ENCODE peak calls at places on chromosomes 5 and 9, in seven cellular contexts. One of them, this sample, is unnamed.

GRCh38 chr5:73544429-73545402 is 20.7 kb downstream of the ANKRA2 start:
- DNase-seq in WTC11: no peak
- DNase-seq in H9: no peak
- DNase-seq in esophagus squamous epithelium: no peak
- DNase-seq in neural progenitor cell: no peak
- DNase-seq in mammary epithelial cell: peak; percentile 81
- DNase-seq in progenitor cell of endocrine pancreas: no peak
- DNase-seq in this sample: no peak

GRCh38 chr5:119022017-119022745 is 33.8 kb upstream of the DTWD2 start:
- DNase-seq in neural progenitor cell: peak; percentile 32
- DNase-seq in mammary epithelial cell: peak; percentile 25
- DNase-seq in esophagus squamous epithelium: no peak
- DNase-seq in progenitor cell of endocrine pancreas: no peak
- DNase-seq in WTC11: no peak
- DNase-seq in H9: no peak
- DNase-seq in this sample: peak; percentile 54

GRCh38 chr9:16515879-16516289 is 354.6 kb downstream of the BNC2 start:
- DNase-seq in neural progenitor cell: peak; percentile 72
- DNase-seq in esophagus squamous epithelium: no peak
- DNase-seq in H9: peak; percentile 81
- DNase-seq in WTC11: peak; percentile 68
- DNase-seq in mammary epithelial cell: no peak
- DNase-seq in progenitor cell of endocrine pancreas: no peak
- DNase-seq in this sample: no peak

GRCh38 chr5:33892419-33893151 is 795 bp upstream of the ADAMTS12 start:
- DNase-seq in H9: peak; percentile 41
- DNase-seq in mammary epithelial cell: peak; percentile 21
- DNase-seq in esophagus squamous epithelium: no peak
- DNase-seq in progenitor cell of endocrine pancreas: no peak
- DNase-seq in WTC11: no peak
- DNase-seq in neural progenitor cell: peak; percentile 68
- DNase-seq in this sample: no peak

GRCh38 chr5:133828727-133829126 is 139.7 kb downstream of the C5orf15 start:
- DNase-seq in progenitor cell of endocrine pancreas: no peak
- DNase-seq in mammary epithelial cell: no peak
- DNase-seq in esophagus squamous epithelium: no peak
- DNase-seq in H9: no peak
- DNase-seq in neural progenitor cell: no peak
- DNase-seq in WTC11: no peak
- DNase-seq in this sample: no peak

GRCh38 chr5:126948453-126948852 is 81.9 kb downstream of the MARCHF3 start:
- DNase-seq in esophagus squamous epithelium: no peak
- DNase-seq in mammary epithelial cell: no peak
- DNase-seq in progenitor cell of endocrine pancreas: no peak
- DNase-seq in neural progenitor cell: no peak
- DNase-seq in H9: no peak
- DNase-seq in WTC11: no peak
- DNase-seq in this sample: no peak

GRCh38 chr5:143775258-143775657 is 36.7 kb upstream of the HMHB1 start:
- DNase-seq in progenitor cell of endocrine pancreas: no peak
- DNase-seq in mammary epithelial cell: peak; percentile 5
- DNase-seq in H9: no peak
- DNase-seq in esophagus squamous epithelium: no peak
- DNase-seq in WTC11: no peak
- DNase-seq in neural progenitor cell: no peak
- DNase-seq in this sample: no peak

GRCh38 chr9:112166176-112167140 is 8.6 kb downstream of the SUSD1 start:
- DNase-seq in WTC11: no peak
- DNase-seq in H9: no peak
- DNase-seq in esophagus squamous epithelium: no peak
- DNase-seq in mammary epithelial cell: peak; percentile 98
- DNase-seq in progenitor cell of endocrine pancreas: no peak
- DNase-seq in neural progenitor cell: peak; percentile 24
- DNase-seq in this sample: no peak

GRCh38 chr5:179254638-179255271 is 90.5 kb downstream of the ADAMTS2 start:
- DNase-seq in progenitor cell of endocrine pancreas: no peak
- DNase-seq in esophagus squamous epithelium: no peak
- DNase-seq in mammary epithelial cell: no peak
- DNase-seq in H9: peak; percentile 3
- DNase-seq in WTC11: no peak
- DNase-seq in neural progenitor cell: no peak
- DNase-seq in this sample: no peak

GRCh38 chr9:89530721-89531120 is 32.8 kb upstream of the SEMA4D start:
- DNase-seq in progenitor cell of endocrine pancreas: no peak
- DNase-seq in WTC11: no peak
- DNase-seq in mammary epithelial cell: no peak
- DNase-seq in neural progenitor cell: no peak
- DNase-seq in H9: no peak
- DNase-seq in esophagus squamous epithelium: no peak
- DNase-seq in this sample: no peak

GRCh38 chr9:88798476-88798875 is 192.8 kb upstream of the S1PR3 start:
- DNase-seq in esophagus squamous epithelium: no peak
- DNase-seq in mammary epithelial cell: no peak
- DNase-seq in neural progenitor cell: no peak
- DNase-seq in progenitor cell of endocrine pancreas: no peak
- DNase-seq in WTC11: no peak
- DNase-seq in H9: no peak
- DNase-seq in this sample: no peak

GRCh38 chr5:27020965-27021364 is 17.4 kb downstream of the CDH9 start:
- DNase-seq in neural progenitor cell: no peak
- DNase-seq in mammary epithelial cell: peak; percentile 23
- DNase-seq in esophagus squamous epithelium: no peak
- DNase-seq in progenitor cell of endocrine pancreas: no peak
- DNase-seq in H9: no peak
- DNase-seq in WTC11: no peak
- DNase-seq in this sample: no peak

GRCh38 chr9:15299374-15299939 is 7.6 kb downstream of the TTC39B start:
- DNase-seq in esophagus squamous epithelium: no peak
- DNase-seq in mammary epithelial cell: no peak
- DNase-seq in WTC11: no peak
- DNase-seq in progenitor cell of endocrine pancreas: no peak
- DNase-seq in H9: no peak
- DNase-seq in neural progenitor cell: no peak
- DNase-seq in this sample: peak; percentile 59

GRCh38 chr5:151449288-151449687 is 1.9 kb downstream of the SLC36A1 start:
- DNase-seq in neural progenitor cell: peak; percentile 31
- DNase-seq in WTC11: no peak
- DNase-seq in progenitor cell of endocrine pancreas: no peak
- DNase-seq in mammary epithelial cell: no peak
- DNase-seq in esophagus squamous epithelium: no peak
- DNase-seq in H9: no peak
- DNase-seq in this sample: no peak

GRCh38 chr9:100229561-100229960 is 123.2 kb downstream of the TEX10 start:
- DNase-seq in esophagus squamous epithelium: no peak
- DNase-seq in mammary epithelial cell: no peak
- DNase-seq in WTC11: no peak
- DNase-seq in H9: no peak
- DNase-seq in progenitor cell of endocrine pancreas: no peak
- DNase-seq in neural progenitor cell: no peak
- DNase-seq in this sample: no peak

GRCh38 chr9:107118873-107119272 is 164.2 kb upstream of the RAD23B start:
- DNase-seq in neural progenitor cell: no peak
- DNase-seq in H9: no peak
- DNase-seq in progenitor cell of endocrine pancreas: no peak
- DNase-seq in esophagus squamous epithelium: no peak
- DNase-seq in mammary epithelial cell: no peak
- DNase-seq in WTC11: no peak
- DNase-seq in this sample: no peak

GRCh38 chr5:102835715-102836114 is 80.6 kb downstream of the PAM start:
- DNase-seq in progenitor cell of endocrine pancreas: no peak
- DNase-seq in neural progenitor cell: no peak
- DNase-seq in H9: no peak
- DNase-seq in WTC11: no peak
- DNase-seq in esophagus squamous epithelium: no peak
- DNase-seq in mammary epithelial cell: no peak
- DNase-seq in this sample: no peak

GRCh38 chr5:178106086-178106485 is 7.2 kb upstream of the N4BP3 start:
- DNase-seq in WTC11: no peak
- DNase-seq in mammary epithelial cell: no peak
- DNase-seq in esophagus squamous epithelium: no peak
- DNase-seq in neural progenitor cell: no peak
- DNase-seq in progenitor cell of endocrine pancreas: no peak
- DNase-seq in H9: no peak
- DNase-seq in this sample: no peak

GRCh38 chr5:154406231-154406630 is 39.6 kb upstream of the SAP30L start:
- DNase-seq in esophagus squamous epithelium: no peak
- DNase-seq in mammary epithelial cell: peak; percentile 87
- DNase-seq in WTC11: no peak
- DNase-seq in progenitor cell of endocrine pancreas: no peak
- DNase-seq in H9: no peak
- DNase-seq in neural progenitor cell: no peak
- DNase-seq in this sample: no peak

GRCh38 chr5:173618927-173619519 is 2.6 kb upstream of the BOD1 start:
- DNase-seq in mammary epithelial cell: peak; percentile 42
- DNase-seq in progenitor cell of endocrine pancreas: peak; percentile 25
- DNase-seq in neural progenitor cell: peak; percentile 64
- DNase-seq in H9: no peak
- DNase-seq in WTC11: no peak
- DNase-seq in esophagus squamous epithelium: no peak
- DNase-seq in this sample: peak; percentile 72

GRCh38 chr5:1448511-1449011 is 3.3 kb upstream of the SLC6A3 start:
- DNase-seq in progenitor cell of endocrine pancreas: no peak
- DNase-seq in neural progenitor cell: no peak
- DNase-seq in esophagus squamous epithelium: no peak
- DNase-seq in mammary epithelial cell: no peak
- DNase-seq in WTC11: no peak
- DNase-seq in H9: no peak
- DNase-seq in this sample: no peak

GRCh38 chr5:57891443-57891842 is 408.8 kb upstream of the ACTBL2 start:
- DNase-seq in neural progenitor cell: no peak
- DNase-seq in esophagus squamous epithelium: no peak
- DNase-seq in mammary epithelial cell: no peak
- DNase-seq in H9: peak; percentile 45
- DNase-seq in WTC11: no peak
- DNase-seq in progenitor cell of endocrine pancreas: no peak
- DNase-seq in this sample: no peak
- TF ChIP-seq CTCF in neural progenitor cell: no peak
- TF ChIP-seq CTCF in esophagus squamous epithelium: no peak
- TF ChIP-seq CTCF in mammary epithelial cell: no peak
- TF ChIP-seq CTCF in H9: no peak
- TF ChIP-seq CTCF in WTC11: no peak
- TF ChIP-seq CTCF in progenitor cell of endocrine pancreas: no peak
- TF ChIP-seq CTCF in this sample: no peak

DNA sequence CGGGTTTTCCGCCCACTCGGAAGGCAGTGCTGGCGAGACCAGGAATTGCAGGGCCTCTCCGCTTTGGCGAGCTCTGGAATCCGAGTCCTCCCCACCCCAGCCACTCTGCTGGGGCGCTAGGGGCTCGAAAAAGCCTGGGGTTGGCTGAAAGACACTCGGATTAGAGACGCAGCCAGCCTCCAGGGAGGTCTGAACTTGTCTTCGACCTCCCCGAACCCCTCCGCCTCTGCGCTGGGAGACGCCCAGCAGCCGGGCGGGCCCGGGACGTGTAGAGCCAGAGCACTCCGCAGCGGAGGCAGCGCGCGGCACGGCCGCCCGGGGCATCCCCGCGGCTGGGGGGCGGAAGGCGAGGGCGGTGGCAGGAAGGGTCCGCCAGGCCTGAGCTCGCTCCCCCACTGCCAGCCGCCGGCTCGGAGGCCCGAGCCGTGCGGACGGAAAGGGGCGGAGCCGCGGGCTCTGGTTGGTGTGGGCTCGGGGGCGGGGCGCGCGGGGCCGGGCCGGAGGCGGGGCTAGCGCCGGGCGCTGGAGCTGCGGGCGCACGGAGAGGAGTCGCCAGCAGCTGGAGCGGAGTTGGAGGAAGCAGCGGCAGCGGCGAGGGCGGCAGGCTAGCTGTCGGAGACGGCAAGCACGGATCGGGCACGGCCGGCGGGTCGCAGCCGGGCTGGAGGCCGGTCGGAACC is at the start of gene PIK3R1:
- DNase-seq in mammary epithelial cell: peak; percentile 96
- DNase-seq in progenitor cell of endocrine pancreas: peak; percentile 93
- DNase-seq in WTC11: peak; percentile 93
- DNase-seq in esophagus squamous epithelium: peak; percentile 76
- DNase-seq in H9: peak; percentile 94
- DNase-seq in neural progenitor cell: peak; percentile 98
- DNase-seq in this sample: peak; percentile 99
- TF ChIP-seq CTCF in mammary epithelial cell: peak; percentile 22
- TF ChIP-seq CTCF in progenitor cell of endocrine pancreas: peak; percentile 51
- TF ChIP-seq CTCF in WTC11: no peak
- TF ChIP-seq CTCF in esophagus squamous epithelium: peak; percentile 72
- TF ChIP-seq CTCF in H9: no peak
- TF ChIP-seq CTCF in neural progenitor cell: peak; percentile 38
- TF ChIP-seq CTCF in this sample: no peak

GRCh38 chr9:82466616-82467251 is 478.2 kb downstream of the SPATA31D1 start:
- DNase-seq in neural progenitor cell: peak; percentile 86
- DNase-seq in WTC11: peak; percentile 81
- DNase-seq in mammary epithelial cell: no peak
- DNase-seq in esophagus squamous epithelium: no peak
- DNase-seq in H9: peak; percentile 81
- DNase-seq in progenitor cell of endocrine pancreas: peak; percentile 11
- DNase-seq in this sample: no peak
- TF ChIP-seq CTCF in neural progenitor cell: peak; percentile 88
- TF ChIP-seq CTCF in WTC11: peak; percentile 44
- TF ChIP-seq CTCF in mammary epithelial cell: no peak
- TF ChIP-seq CTCF in esophagus squamous epithelium: no peak
- TF ChIP-seq CTCF in H9: peak; percentile 84
- TF ChIP-seq CTCF in progenitor cell of endocrine pancreas: peak; percentile 59
- TF ChIP-seq CTCF in this sample: no peak

GRCh38 chr9:77975023-77975422 is 56.6 kb downstream of the GNAQ start:
- DNase-seq in mammary epithelial cell: no peak
- DNase-seq in WTC11: no peak
- DNase-seq in progenitor cell of endocrine pancreas: no peak
- DNase-seq in esophagus squamous epithelium: no peak
- DNase-seq in neural progenitor cell: no peak
- DNase-seq in H9: no peak
- DNase-seq in this sample: no peak

GRCh38 chr9:77974414-77974813 is 57.2 kb downstream of the GNAQ start:
- DNase-seq in WTC11: no peak
- DNase-seq in mammary epithelial cell: no peak
- DNase-seq in H9: no peak
- DNase-seq in esophagus squamous epithelium: no peak
- DNase-seq in neural progenitor cell: no peak
- DNase-seq in progenitor cell of endocrine pancreas: no peak
- DNase-seq in this sample: no peak

GRCh38 chr9:77980622-77981021 is 51.0 kb downstream of the GNAQ start:
- DNase-seq in WTC11: no peak
- DNase-seq in H9: no peak
- DNase-seq in progenitor cell of endocrine pancreas: no peak
- DNase-seq in esophagus squamous epithelium: no peak
- DNase-seq in mammary epithelial cell: peak; percentile 58
- DNase-seq in neural progenitor cell: no peak
- DNase-seq in this sample: no peak

GRCh38 chr9:77978086-77978781 is 53.4 kb downstream of the GNAQ start:
- DNase-seq in mammary epithelial cell: no peak
- DNase-seq in H9: no peak
- DNase-seq in WTC11: no peak
- DNase-seq in esophagus squamous epithelium: no peak
- DNase-seq in progenitor cell of endocrine pancreas: no peak
- DNase-seq in neural progenitor cell: no peak
- DNase-seq in this sample: peak; percentile 10

DNA sequence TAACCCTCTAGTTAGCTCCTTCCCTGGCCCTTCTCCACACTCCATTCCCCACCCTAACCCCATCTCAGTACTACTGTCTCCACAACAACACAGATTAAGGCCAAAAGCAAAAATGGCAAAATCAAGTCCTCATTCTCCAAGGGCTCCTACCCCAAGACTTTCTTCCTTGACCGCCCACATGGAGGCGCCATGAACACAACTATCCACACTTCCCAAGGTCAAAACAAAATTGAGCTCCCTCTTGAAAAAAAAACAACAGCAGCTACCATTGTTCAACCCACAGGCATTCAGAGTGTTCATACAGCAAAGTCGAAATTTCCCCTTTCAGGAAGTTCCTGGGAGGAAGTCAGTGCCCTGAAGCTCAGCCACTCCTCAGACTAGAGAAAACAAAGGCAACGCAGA is 54.4 kb downstream of the GNAQ start:
- DNase-seq in progenitor cell of endocrine pancreas: no peak
- DNase-seq in neural progenitor cell: peak; percentile 39
- DNase-seq in esophagus squamous epithelium: no peak
- DNase-seq in H9: peak; percentile 68
- DNase-seq in WTC11: peak; percentile 68
- DNase-seq in mammary epithelial cell: peak; percentile 84
- DNase-seq in this sample: peak; percentile 21
- TF ChIP-seq CTCF in progenitor cell of endocrine pancreas: peak; percentile 44
- TF ChIP-seq CTCF in neural progenitor cell: peak; percentile 61
- TF ChIP-seq CTCF in esophagus squamous epithelium: peak; percentile 26
- TF ChIP-seq CTCF in H9: peak; percentile 74
- TF ChIP-seq CTCF in WTC11: no peak
- TF ChIP-seq CTCF in mammary epithelial cell: peak; percentile 46
- TF ChIP-seq CTCF in this sample: no peak

This sample was measured in GM20000.